ENCODE peak calls at places on chromosome 15, in six cellular contexts. One of them, this sample, is unnamed.

GRCh38 chr15:76169013-76169412 is 109.2 kb downstream of the TMEM266 start:
- DNase-seq in neural progenitor cell: no peak
- DNase-seq in RWPE1: no peak
- DNase-seq in glutamatergic neuron: no peak
- DNase-seq in H9: peak; percentile 56
- DNase-seq in cardiac fibroblast: no peak
- DNase-seq in this sample: no peak

GRCh38 chr15:34119291-34119690 is 17.4 kb downstream of the PGBD4 start:
- DNase-seq in H9: no peak
- DNase-seq in RWPE1: peak; percentile 31
- DNase-seq in glutamatergic neuron: no peak
- DNase-seq in cardiac fibroblast: peak; percentile 20
- DNase-seq in neural progenitor cell: no peak
- DNase-seq in this sample: no peak

GRCh38 chr15:33729648-33730047 is 238.6 kb upstream of the CHRM5 start:
- DNase-seq in RWPE1: peak; percentile 50
- DNase-seq in cardiac fibroblast: no peak
- DNase-seq in glutamatergic neuron: no peak
- DNase-seq in H9: no peak
- DNase-seq in neural progenitor cell: peak; percentile 26
- DNase-seq in this sample: no peak

GRCh38 chr15:90160781-90161727 is 40.1 kb upstream of the SEMA4B start:
- DNase-seq in cardiac fibroblast: no peak
- DNase-seq in glutamatergic neuron: no peak
- DNase-seq in H9: peak; percentile 88
- DNase-seq in neural progenitor cell: no peak
- DNase-seq in RWPE1: no peak
- DNase-seq in this sample: no peak

GRCh38 chr15:26069204-26069603 is 206.1 kb upstream of the ATP10A start:
- DNase-seq in H9: no peak
- DNase-seq in cardiac fibroblast: no peak
- DNase-seq in neural progenitor cell: peak; percentile 71
- DNase-seq in glutamatergic neuron: no peak
- DNase-seq in RWPE1: no peak
- DNase-seq in this sample: no peak

GRCh38 chr15:29268706-29269484 is 727 bp downstream of the NSMCE3 start:
- DNase-seq in glutamatergic neuron: peak; percentile 22
- DNase-seq in cardiac fibroblast: peak; percentile 37
- DNase-seq in RWPE1: no peak
- DNase-seq in H9: peak; percentile 57
- DNase-seq in neural progenitor cell: peak; percentile 57
- DNase-seq in this sample: peak; percentile 22

GRCh38 chr15:26644948-26645347 is 127.9 kb downstream of the GABRB3 start:
- DNase-seq in glutamatergic neuron: no peak
- DNase-seq in RWPE1: no peak
- DNase-seq in cardiac fibroblast: no peak
- DNase-seq in H9: no peak
- DNase-seq in neural progenitor cell: no peak
- DNase-seq in this sample: no peak

GRCh38 chr15:69783211-69783610 is 314.5 kb downstream of the TLE3 start:
- DNase-seq in neural progenitor cell: no peak
- DNase-seq in cardiac fibroblast: no peak
- DNase-seq in glutamatergic neuron: no peak
- DNase-seq in RWPE1: no peak
- DNase-seq in H9: no peak
- DNase-seq in this sample: no peak

GRCh38 chr15:78047631-78048409 is 29.7 kb downstream of the TBC1D2B start:
- DNase-seq in glutamatergic neuron: no peak
- DNase-seq in RWPE1: no peak
- DNase-seq in cardiac fibroblast: peak; percentile 78
- DNase-seq in H9: no peak
- DNase-seq in neural progenitor cell: no peak
- DNase-seq in this sample: no peak

GRCh38 chr15:40449275-40449674 is 8.5 kb downstream of the BAHD1 start:
- DNase-seq in glutamatergic neuron: no peak
- DNase-seq in cardiac fibroblast: peak; percentile 28
- DNase-seq in H9: no peak
- DNase-seq in RWPE1: no peak
- DNase-seq in neural progenitor cell: no peak
- DNase-seq in this sample: no peak

GRCh38 chr15:93466380-93466779 is 377.4 kb upstream of the RGMA start:
- DNase-seq in cardiac fibroblast: no peak
- DNase-seq in RWPE1: peak; percentile 21
- DNase-seq in H9: no peak
- DNase-seq in glutamatergic neuron: no peak
- DNase-seq in neural progenitor cell: peak; percentile 28
- DNase-seq in this sample: no peak

GRCh38 chr15:55993111-55993803 is at the start of gene NEDD4:
- DNase-seq in neural progenitor cell: peak; percentile 90
- DNase-seq in glutamatergic neuron: peak; percentile 78
- DNase-seq in cardiac fibroblast: peak; percentile 89
- DNase-seq in H9: peak; percentile 85
- DNase-seq in RWPE1: peak; percentile 83
- DNase-seq in this sample: peak; percentile 80
- TF ChIP-seq CTCF in neural progenitor cell: peak; percentile 35
- TF ChIP-seq CTCF in glutamatergic neuron: peak; percentile 12
- TF ChIP-seq CTCF in cardiac fibroblast: peak; percentile 51
- TF ChIP-seq CTCF in H9: peak; percentile 19
- TF ChIP-seq CTCF in RWPE1: peak; percentile 89
- TF ChIP-seq CTCF in this sample: peak; percentile 25

DNA sequence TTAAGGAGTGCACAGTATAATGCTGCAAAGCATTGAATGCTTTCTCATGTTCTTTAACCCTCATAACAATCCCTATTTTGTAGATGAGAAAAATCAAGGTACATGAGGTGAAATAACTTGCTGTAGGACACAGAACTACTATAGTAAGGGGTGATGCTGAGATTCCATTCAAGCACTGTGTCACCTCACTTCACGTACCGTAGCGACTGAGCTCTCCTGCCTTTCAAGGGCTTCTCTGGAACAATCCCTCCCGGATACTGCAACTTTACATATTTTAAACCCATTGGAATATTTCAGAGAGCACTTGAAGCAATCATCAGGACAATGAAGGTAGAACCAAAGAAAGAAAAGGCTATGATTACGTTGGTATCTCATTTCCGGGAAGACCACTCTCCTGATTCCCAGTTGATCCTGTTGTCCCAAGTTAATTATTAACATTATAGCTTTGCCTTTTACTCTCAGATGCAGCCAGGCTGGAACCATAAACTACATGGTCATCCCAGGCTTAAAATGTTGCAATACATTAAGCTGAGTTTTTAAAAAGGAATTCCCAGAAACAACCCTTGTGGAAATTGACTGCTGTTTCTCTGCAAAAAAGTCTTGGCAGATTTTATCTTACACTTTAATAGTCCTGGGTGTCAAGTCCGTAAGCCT is 252.2 kb upstream of the IGF1R start:
- DNase-seq in H9: no peak
- DNase-seq in cardiac fibroblast: no peak
- DNase-seq in neural progenitor cell: no peak
- DNase-seq in RWPE1: no peak
- DNase-seq in glutamatergic neuron: no peak
- DNase-seq in this sample: no peak
- TF ChIP-seq CTCF in H9: no peak
- TF ChIP-seq CTCF in cardiac fibroblast: no peak
- TF ChIP-seq CTCF in neural progenitor cell: no peak
- TF ChIP-seq CTCF in RWPE1: no peak
- TF ChIP-seq CTCF in glutamatergic neuron: no peak
- TF ChIP-seq CTCF in this sample: no peak

DNA sequence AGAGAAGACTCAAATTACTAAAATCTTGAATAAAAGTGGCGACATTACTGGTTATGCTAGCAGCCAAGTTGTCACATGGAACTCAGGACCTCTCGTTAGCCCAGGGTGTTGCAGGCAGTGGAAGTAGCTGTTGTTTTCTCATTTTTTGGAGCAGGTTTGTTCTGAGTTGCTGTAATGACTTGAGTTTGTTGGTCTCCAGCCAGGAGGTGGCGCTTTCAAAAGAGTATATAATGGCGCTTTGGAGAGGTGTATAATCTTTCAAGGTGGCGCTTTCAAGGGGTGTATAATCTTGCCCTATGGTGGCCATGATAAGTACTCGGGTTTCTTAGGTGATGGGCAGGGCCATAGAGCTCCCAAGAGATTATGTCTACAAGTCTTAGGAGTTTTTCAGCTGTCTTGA is 632.7 kb downstream of the NTRK3 start:
- DNase-seq in RWPE1: no peak
- DNase-seq in cardiac fibroblast: no peak
- DNase-seq in neural progenitor cell: peak; percentile 39
- DNase-seq in glutamatergic neuron: no peak
- DNase-seq in H9: peak; percentile 64
- DNase-seq in this sample: peak; percentile 22
- TF ChIP-seq CTCF in RWPE1: no peak
- TF ChIP-seq CTCF in cardiac fibroblast: peak; percentile 8
- TF ChIP-seq CTCF in neural progenitor cell: peak; percentile 57
- TF ChIP-seq CTCF in glutamatergic neuron: no peak
- TF ChIP-seq CTCF in H9: peak; percentile 64
- TF ChIP-seq CTCF in this sample: peak; percentile 38

GRCh38 chr15:84981711-84982300 is at the start of gene PDE8A:
- DNase-seq in H9: peak; percentile 40
- DNase-seq in RWPE1: peak; percentile 34
- DNase-seq in neural progenitor cell: peak; percentile 76
- DNase-seq in glutamatergic neuron: peak; percentile 45
- DNase-seq in cardiac fibroblast: peak; percentile 67
- DNase-seq in this sample: peak; percentile 53

GRCh38 chr15:84980196-84981053 is 1.2 kb upstream of the PDE8A start:
- DNase-seq in cardiac fibroblast: peak; percentile 91
- DNase-seq in H9: peak; percentile 92
- DNase-seq in glutamatergic neuron: peak; percentile 89
- DNase-seq in RWPE1: peak; percentile 84
- DNase-seq in neural progenitor cell: peak; percentile 91
- DNase-seq in this sample: peak; percentile 79

GRCh38 chr15:84982301-84982920 is 755 bp downstream of the PDE8A start:
- DNase-seq in neural progenitor cell: peak; percentile 53
- DNase-seq in cardiac fibroblast: peak; percentile 38
- DNase-seq in H9: peak; percentile 48
- DNase-seq in glutamatergic neuron: peak; percentile 24
- DNase-seq in RWPE1: no peak
- DNase-seq in this sample: peak; percentile 41

GRCh38 chr15:84979651-84980050 is 2.0 kb upstream of the PDE8A start:
- DNase-seq in neural progenitor cell: peak; percentile 45
- DNase-seq in glutamatergic neuron: no peak
- DNase-seq in RWPE1: no peak
- DNase-seq in cardiac fibroblast: no peak
- DNase-seq in H9: peak; percentile 64
- DNase-seq in this sample: peak; percentile 15

DNA sequence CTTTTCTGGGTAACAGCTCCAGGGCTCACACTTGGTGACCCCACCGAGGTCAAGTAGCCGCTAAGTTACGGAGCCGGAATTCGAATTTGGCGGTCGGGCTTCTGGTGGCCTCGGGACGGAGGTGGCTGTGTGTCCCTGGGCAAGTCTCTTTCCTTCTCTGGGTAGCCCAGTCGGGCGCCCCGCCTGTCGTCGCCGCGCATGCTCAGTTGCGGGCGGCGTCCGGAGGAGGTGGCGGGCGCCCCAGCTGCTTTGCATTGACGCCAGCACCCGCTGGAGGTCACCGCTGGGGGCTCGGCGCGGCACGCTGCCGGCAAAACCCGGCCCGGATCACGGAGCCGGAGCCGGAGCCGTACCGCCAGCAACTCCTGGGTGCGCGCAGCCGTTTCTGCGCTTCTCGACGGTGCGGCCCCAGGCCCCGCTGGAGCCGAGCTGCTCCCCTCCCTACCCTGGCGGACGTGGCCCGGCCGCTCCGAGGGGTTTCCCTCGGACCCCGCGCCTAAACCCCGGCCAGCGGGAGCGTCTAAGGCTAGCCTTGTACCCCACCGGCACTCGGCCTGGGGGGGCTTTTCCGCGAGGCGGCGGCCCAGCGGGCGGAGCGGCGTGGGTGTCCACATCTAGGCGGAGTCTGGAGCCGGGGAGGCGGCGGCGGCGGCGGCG is 474 bp upstream of the PDE8A start:
- DNase-seq in cardiac fibroblast: peak; percentile 99
- DNase-seq in neural progenitor cell: peak; percentile 95
- DNase-seq in glutamatergic neuron: peak; percentile 97
- DNase-seq in RWPE1: peak; percentile 99
- DNase-seq in H9: peak; percentile 96
- DNase-seq in this sample: peak; percentile 98
- TF ChIP-seq CTCF in cardiac fibroblast: no peak
- TF ChIP-seq CTCF in neural progenitor cell: peak; percentile 25
- TF ChIP-seq CTCF in glutamatergic neuron: peak; percentile 22
- TF ChIP-seq CTCF in RWPE1: no peak
- TF ChIP-seq CTCF in H9: peak; percentile 27
- TF ChIP-seq CTCF in this sample: no peak

GRCh38 chr15:63504979-63505841 is 817 bp downstream of the USP3 start:
- DNase-seq in cardiac fibroblast: peak; percentile 57
- DNase-seq in RWPE1: no peak
- DNase-seq in glutamatergic neuron: peak; percentile 64
- DNase-seq in H9: peak; percentile 53
- DNase-seq in neural progenitor cell: peak; percentile 79
- DNase-seq in this sample: peak; percentile 50
- TF ChIP-seq CTCF in cardiac fibroblast: peak; percentile 27
- TF ChIP-seq CTCF in RWPE1: peak; percentile 21
- TF ChIP-seq CTCF in glutamatergic neuron: peak; percentile 15
- TF ChIP-seq CTCF in H9: no peak
- TF ChIP-seq CTCF in neural progenitor cell: peak; percentile 18
- TF ChIP-seq CTCF in this sample: no peak

GRCh38 chr15:89104172-89104564 is 15.9 kb downstream of the ABHD2 start:
- DNase-seq in neural progenitor cell: no peak
- DNase-seq in H9: no peak
- DNase-seq in glutamatergic neuron: no peak
- DNase-seq in cardiac fibroblast: peak; percentile 93
- DNase-seq in RWPE1: no peak
- DNase-seq in this sample: no peak
- TF ChIP-seq CTCF in neural progenitor cell: no peak
- TF ChIP-seq CTCF in H9: peak; percentile 32
- TF ChIP-seq CTCF in glutamatergic neuron: no peak
- TF ChIP-seq CTCF in cardiac fibroblast: no peak
- TF ChIP-seq CTCF in RWPE1: no peak
- TF ChIP-seq CTCF in this sample: no peak